ENCODE peak calls at places on chromosomes 11 and 22, in seven cellular contexts. B, F, K, R, D, I and W are unnamed samples.

GRCh38 chr22:40289991-40290459 is 56.3 kb upstream of the ADSL start:
- DNase-seq in B (no peak), F (no peak), K (no peak), R (no peak), D (peak), I (no peak), W (peak)

GRCh38 chr22:32422062-32422461 is 10.0 kb upstream of the RTCB start:
- DNase-seq in B (no peak), F (no peak), K (no peak), R (no peak), D (no peak), I (no peak), W (no peak)

GRCh38 chr11:74325649-74326645 is 14.5 kb upstream of the P4HA3 start:
- DNase-seq in B (no peak), F (no peak), K (no peak), R (no peak), D (no peak), I (no peak), W (no peak)

GRCh38 chr22:22061085-22062077 is 78.8 kb upstream of the TOP3B start:
- DNase-seq in B (no peak), F (no peak), K (no peak), R (peak), D (no peak), I (no peak), W (no peak)

GRCh38 chr22:26372890-26373289 is 56.2 kb upstream of the ASPHD2 start:
- DNase-seq in B (no peak), F (no peak), K (no peak), R (no peak), D (no peak), I (no peak), W (no peak)

GRCh38 chr22:43974028-43974545 is 18.8 kb downstream of the SAMM50 start:
- DNase-seq in B (no peak), F (no peak), K (no peak), R (no peak), D (no peak), I (no peak), W (no peak)

GRCh38 chr22:35685731-35686130 is 31.9 kb upstream of the APOL5 start:
- DNase-seq in B (no peak), F (no peak), K (no peak), R (no peak), D (no peak), I (no peak), W (no peak)

GRCh38 chr22:50186789-50187523 is 1.2 kb downstream of the TRABD start:
- DNase-seq in B (no peak), F (no peak), K (no peak), R (peak), D (no peak), I (no peak), W (peak)

GRCh38 chr11:29755474-29755873 is 261.4 kb downstream of the KCNA4 start:
- DNase-seq in B (no peak), F (no peak), K (no peak), R (no peak), D (no peak), I (no peak), W (no peak)

GRCh38 chr11:29243616-29244015 is 773.2 kb downstream of the KCNA4 start:
- DNase-seq in B (no peak), F (no peak), K (no peak), R (no peak), D (no peak), I (no peak), W (no peak)

GRCh38 chr11:2518983-2519340 is 74.2 kb downstream of the KCNQ1 start:
- DNase-seq in B (no peak), F (no peak), K (peak), R (no peak), D (no peak), I (no peak), W (no peak)

GRCh38 chr11:111918390-111919256 is at the start of gene C11orf52:
- DNase-seq in B (no peak), F (no peak), K (peak), R (no peak), D (no peak), I (no peak), W (no peak)

GRCh38 chr11:121563900-121564822 is 111.4 kb upstream of the SORL1-AS1 start:
- DNase-seq in B (no peak), F (no peak), K (no peak), R (no peak), D (no peak), I (no peak), W (no peak)

GRCh38 chr22:30426395-30427353 is 1.1 kb downstream of the MTFP1 start:
- DNase-seq in B (peak), F (no peak), K (peak), R (peak), D (peak), I (no peak), W (peak)

GRCh38 chr11:31089117-31089516 is 280.4 kb downstream of the DCDC1 start:
- DNase-seq in B (no peak), F (no peak), K (no peak), R (no peak), D (no peak), I (no peak), W (no peak)

GRCh38 chr11:31236052-31236652 is 133.4 kb downstream of the DCDC1 start:
- DNase-seq in B (no peak), F (peak), K (no peak), R (peak), D (no peak), I (no peak), W (no peak)

GRCh38 chr11:80109031-80109430 is 668.2 kb upstream of the TENM4 start:
- DNase-seq in B (no peak), F (no peak), K (no peak), R (no peak), D (no peak), I (no peak), W (no peak)

GRCh38 chr11:94623120-94623735 is 56.1 kb downstream of the PIWIL4 start:
- DNase-seq in B (peak), F (peak), K (peak), R (peak), D (peak), I (peak), W (peak)

GRCh38 chr11:116614306-116615210 is 158.2 kb downstream of the BUD13 start:
- DNase-seq in B (no peak), F (no peak), K (no peak), R (no peak), D (no peak), I (no peak), W (no peak)

GRCh38 chr11:45028921-45029680 is 78.4 kb upstream of the TP53I11 start:
- DNase-seq in B (no peak), F (no peak), K (no peak), R (no peak), D (no peak), I (no peak), W (no peak)

GRCh38 chr22:42863349-42863911 is 6.4 kb upstream of the ARFGAP3 start:
- DNase-seq in B (no peak), F (peak), K (no peak), R (peak), D (peak), I (no peak), W (peak)

GRCh38 chr11:120210651-120211521 is at the start of gene OAF:
- DNase-seq in B (peak), F (peak), K (peak), R (peak), D (peak), I (peak), W (peak)

GRCh38 chr11:121029813-121030445 is 6.0 kb downstream of the TBCEL start:
- DNase-seq in B (no peak), F (no peak), K (no peak), R (no peak), D (no peak), I (no peak), W (no peak)

GRCh38 chr11:16252373-16252772 is 104.0 kb downstream of the SOX6 start:
- DNase-seq in B (peak), F (no peak), K (no peak), R (no peak), D (no peak), I (no peak), W (no peak)

GRCh38 chr11:34358666-34359547 is 1.1 kb upstream of the ABTB2 start:
- DNase-seq in B (peak), F (no peak), K (peak), R (peak), D (no peak), I (no peak), W (peak)

GRCh38 chr22:24429411-24430365 is 2.3 kb downstream of the ADORA2A start:
- DNase-seq in B (peak), F (no peak), K (no peak), R (peak), D (peak), I (no peak), W (peak)

GRCh38 chr22:47850644-47851151 is 1088.2 kb downstream of the TBC1D22A start:
- DNase-seq in B (no peak), F (peak), K (no peak), R (no peak), D (no peak), I (no peak), W (no peak)

GRCh38 chr22:27648853-27649252 is 152.7 kb downstream of the MN1 start:
- DNase-seq in B (no peak), F (no peak), K (no peak), R (no peak), D (no peak), I (no peak), W (no peak)

GRCh38 chr11:108223449-108224149 is 732 bp downstream of the ATM start:
- DNase-seq in B (no peak), F (no peak), K (no peak), R (peak), D (no peak), I (no peak), W (peak)

GRCh38 chr11:108221401-108221800 is 1.0 kb downstream of the NPAT start:
- DNase-seq in B (no peak), F (no peak), K (no peak), R (no peak), D (no peak), I (no peak), W (no peak)